ENCODE peak calls at places on chromosomes 4 and X, in seven cellular contexts. B is HEK293T, X is colonic mucosa, A is NCI-H774, M is lung microvascular endothelial cell, F is lower leg skin, Y is A549. Z is an unnamed sample.

GRCh38 chr4:48439988-48440387 is 43.2 kb upstream of the SLC10A4 start:
- DNase-seq in Y (no peak), A (no peak), X (no peak), M (no peak), B (no peak), F (no peak), Z (no peak)

GRCh38 chr4:73311428-73311827 is 52.8 kb upstream of the ANKRD17 start:
- DNase-seq in Y (no peak), F (no peak), B (peak), A (peak), M (peak), X (no peak), Z (no peak)

GRCh38 chr4:88177981-88178632 is 19.7 kb upstream of the ABCG2 start:
- DNase-seq in X (no peak), Y (peak), B (no peak), F (peak), A (no peak), M (peak), Z (no peak)

GRCh38 chr4:165439344-165439743 is 60.5 kb downstream of the CPE start:
- DNase-seq in X (no peak), F (no peak), M (no peak), B (no peak), A (no peak), Y (no peak), Z (no peak)

GRCh38 chr4:143667461-143667860 is 33.0 kb downstream of the FREM3 start:
- DNase-seq in M (peak), A (no peak), F (peak), B (no peak), Y (no peak), X (peak), Z (no peak)

GRCh38 chr4:70187216-70187615 is 8.3 kb upstream of the ODAM start:
- DNase-seq in B (no peak), Y (no peak), X (no peak), A (no peak), F (no peak), M (no peak), Z (no peak)

GRCh38 chrX:74579597-74580209 is 34.7 kb downstream of the RLIM start:
- DNase-seq in B (no peak), F (no peak), X (no peak), Y (no peak), M (no peak), A (no peak), Z (no peak)

GRCh38 chr4:43619219-43619618 is 726.7 kb downstream of the GRXCR1 start:
- DNase-seq in X (no peak), M (no peak), F (no peak), A (no peak), B (no peak), Y (no peak), Z (no peak)

GRCh38 chr4:20095805-20096541 is 155.7 kb upstream of the SLIT2 start:
- DNase-seq in B (no peak), X (no peak), M (no peak), Y (no peak), A (no peak), F (no peak), Z (no peak)

GRCh38 chr4:51842167-51842553 is 793 bp upstream of the DCUN1D4 start:
- DNase-seq in A (no peak), Y (no peak), B (peak), X (peak), F (peak), M (peak), Z (no peak)

GRCh38 chr4:142656178-142656577 is 189.9 kb downstream of the INPP4B start:
- DNase-seq in F (no peak), M (peak), A (no peak), X (no peak), B (no peak), Y (no peak), Z (no peak)

GRCh38 chrX:119391279-119391678 is 7.9 kb upstream of the SLC25A43 start:
- DNase-seq in F (no peak), X (peak), M (peak), Y (peak), B (peak), A (peak), Z (no peak)

GRCh38 chr4:97370581-97370980 is 772.7 kb downstream of the STPG2 start:
- DNase-seq in Y (no peak), B (no peak), A (no peak), M (no peak), F (no peak), X (no peak), Z (no peak)

GRCh38 chr4:187586892-187587291 is 408.7 kb upstream of the ZFP42 start:
- DNase-seq in A (no peak), X (no peak), Y (no peak), M (no peak), F (no peak), B (no peak), Z (no peak)

GRCh38 chr4:2267320-2267811 is 5.5 kb upstream of the MXD4 start:
- DNase-seq in B (no peak), M (no peak), Y (no peak), X (no peak), F (no peak), A (no peak), Z (no peak)

GRCh38 chr4:128782076-128782715 is 27.3 kb upstream of the JADE1 start:
- DNase-seq in B (no peak), F (no peak), Y (no peak), A (no peak), M (no peak), X (peak), Z (no peak)

GRCh38 chrX:42290608-42291007 is 367.3 kb upstream of the CASK start:
- DNase-seq in A (no peak), Y (no peak), M (no peak), B (peak), X (no peak), F (no peak), Z (no peak)

GRCh38 chrX:144006811-144007210 is 122.9 kb downstream of the UBE2NL start:
- DNase-seq in Y (no peak), X (no peak), F (no peak), M (peak), B (no peak), A (no peak), Z (no peak)

GRCh38 chrX:51144828-51145442 is 187.7 kb upstream of the NUDT10 start:
- DNase-seq in B (peak), X (peak), M (peak), F (no peak), A (peak), Y (peak), Z (no peak)

GRCh38 chr4:179196511-179196910 is 1754.3 kb upstream of the AGA start:
- DNase-seq in F (no peak), Y (no peak), A (no peak), X (no peak), B (peak), M (no peak), Z (no peak)

GRCh38 chr4:152734699-152735050 is 44.9 kb downstream of the TIGD4 start:
- DNase-seq in A (no peak), M (no peak), X (no peak), Y (no peak), F (no peak), B (no peak), Z (no peak)

GRCh38 chrX:122475306-122475705 is 708.8 kb upstream of the GRIA3 start:
- DNase-seq in M (no peak), Y (no peak), F (no peak), B (no peak), A (no peak), X (no peak), Z (no peak)

GRCh38 chr4:101217353-101218031 is 129.8 kb downstream of the PPP3CA start:
- DNase-seq in F (no peak), A (no peak), B (no peak), Y (no peak), X (peak), M (peak), Z (no peak)

GRCh38 chr4:144970597-144970996 is 127.4 kb downstream of the ANAPC10 start:
- DNase-seq in B (no peak), F (no peak), Y (no peak), M (no peak), X (no peak), A (no peak), Z (no peak)

GRCh38 chr4:92299152-92299551 is 4.6 kb upstream of the GRID2 start:
- DNase-seq in M (no peak), F (no peak), Y (no peak), A (no peak), X (no peak), B (no peak), Z (no peak)

GRCh38 chrX:106919932-106920452 is at the start of gene CLDN2:
- DNase-seq in F (no peak), X (no peak), A (no peak), B (no peak), Y (no peak), M (no peak), Z (no peak)